ENCODE peak calls at places on chromosome 17, in seven cellular contexts. Q is heart left ventricle, U is stomach, F is GM23248, K is cardiac muscle cell, S is IMR-90, M is adrenal gland. N is an unnamed sample.

GRCh38 chr17:14790518-14790917 is 474.6 kb downstream of the PMP22 start:
- DNase-seq in K (peak; percentile 62), Q (no peak), M (no peak), U (no peak), F (peak; percentile 29), S (peak; percentile 55), N (no peak)

GRCh38 chr17:66542183-66542966 is 240.0 kb downstream of the PRKCA start:
- DNase-seq in S (peak; percentile 53), F (peak; percentile 51), M (no peak), K (peak; percentile 89), U (no peak), Q (no peak), N (peak; percentile 75)

GRCh38 chr17:48737330-48738043 is 8.9 kb upstream of the HOXB13 start:
- DNase-seq in Q (no peak), S (no peak), K (no peak), U (no peak), F (no peak), M (no peak), N (no peak)

GRCh38 chr17:72349508-72350472 is 229.0 kb downstream of the SOX9 start:
- DNase-seq in U (no peak), S (no peak), Q (no peak), F (no peak), M (no peak), K (no peak), N (peak; percentile 44)

GRCh38 chr17:42759982-42760651 is 910 bp upstream of the RAMP2 start:
- DNase-seq in K (no peak), F (no peak), U (no peak), S (no peak), M (no peak), Q (no peak), N (no peak)

GRCh38 chr17:1009411-1010085 is 12.6 kb downstream of the TIMM22 start:
- DNase-seq in M (no peak), Q (peak; percentile 23), F (no peak), U (no peak), S (no peak), K (no peak), N (no peak)

GRCh38 chr17:4142107-4142900 is 526 bp downstream of the ZZEF1 start:
- DNase-seq in K (peak; percentile 44), F (peak; percentile 78), U (peak; percentile 32), Q (peak; percentile 57), S (peak; percentile 17), M (peak; percentile 54), N (no peak)

GRCh38 chr17:81854974-81855774 is 5.2 kb downstream of the P4HB start:
- DNase-seq in Q (no peak), K (no peak), U (peak; percentile 81), F (peak; percentile 71), M (peak; percentile 69), S (no peak), N (peak; percentile 66)

GRCh38 chr17:74123350-74123749 is 80.1 kb upstream of the RPL38 start:
- DNase-seq in K (peak; percentile 4), Q (no peak), U (no peak), M (no peak), F (peak; percentile 54), S (no peak), N (no peak)

GRCh38 chr17:60540460-60540859 is 14.4 kb upstream of the APPBP2 start:
- DNase-seq in S (no peak), Q (no peak), U (no peak), M (no peak), K (no peak), F (no peak), N (no peak)

GRCh38 chr17:82384730-82385429 is 13.3 kb downstream of the UTS2R start:
- DNase-seq in Q (peak; percentile 75), M (peak; percentile 86), U (peak; percentile 85), F (peak; percentile 79), K (no peak), S (peak; percentile 41), N (peak; percentile 69)

GRCh38 chr17:57697891-57698708 is 47.0 kb downstream of the CCDC182 start:
- DNase-seq in U (no peak), K (no peak), Q (no peak), F (no peak), S (no peak), M (no peak), N (no peak)

DNA sequence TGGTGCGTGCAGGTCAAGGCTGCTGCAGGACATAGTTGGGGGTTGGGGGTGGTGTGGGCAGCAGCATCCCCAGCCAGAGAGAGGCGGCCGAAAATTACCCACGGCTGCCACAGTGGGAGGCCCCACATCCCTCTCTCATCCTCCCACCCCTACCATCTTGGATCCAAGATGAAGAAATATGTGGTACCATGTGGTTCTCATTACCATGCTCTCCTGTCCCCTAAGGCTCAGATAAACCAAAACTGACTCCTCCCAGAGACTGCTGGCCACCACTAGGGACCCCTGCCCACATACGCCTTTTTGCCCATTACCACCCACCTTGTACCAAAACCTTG is 120.4 kb downstream of the HIC1 start:
- DNase-seq in F (peak; percentile 32), K (no peak), Q (no peak), M (no peak), S (no peak), U (no peak), N (no peak)
- H3K4me1 ChIP-seq in F (peaks cover 77% of the 10 kb centered on the region), K (peaks cover 74% of the 10 kb centered on the region), Q (peaks cover 99% of the 10 kb centered on the region), M (peaks cover 55% of the 10 kb centered on the region), S (peaks cover 61% of the 10 kb centered on the region), U (peaks cover 90% of the 10 kb centered on the region), N (peaks cover 22% of the 10 kb centered on the region)

DNA sequence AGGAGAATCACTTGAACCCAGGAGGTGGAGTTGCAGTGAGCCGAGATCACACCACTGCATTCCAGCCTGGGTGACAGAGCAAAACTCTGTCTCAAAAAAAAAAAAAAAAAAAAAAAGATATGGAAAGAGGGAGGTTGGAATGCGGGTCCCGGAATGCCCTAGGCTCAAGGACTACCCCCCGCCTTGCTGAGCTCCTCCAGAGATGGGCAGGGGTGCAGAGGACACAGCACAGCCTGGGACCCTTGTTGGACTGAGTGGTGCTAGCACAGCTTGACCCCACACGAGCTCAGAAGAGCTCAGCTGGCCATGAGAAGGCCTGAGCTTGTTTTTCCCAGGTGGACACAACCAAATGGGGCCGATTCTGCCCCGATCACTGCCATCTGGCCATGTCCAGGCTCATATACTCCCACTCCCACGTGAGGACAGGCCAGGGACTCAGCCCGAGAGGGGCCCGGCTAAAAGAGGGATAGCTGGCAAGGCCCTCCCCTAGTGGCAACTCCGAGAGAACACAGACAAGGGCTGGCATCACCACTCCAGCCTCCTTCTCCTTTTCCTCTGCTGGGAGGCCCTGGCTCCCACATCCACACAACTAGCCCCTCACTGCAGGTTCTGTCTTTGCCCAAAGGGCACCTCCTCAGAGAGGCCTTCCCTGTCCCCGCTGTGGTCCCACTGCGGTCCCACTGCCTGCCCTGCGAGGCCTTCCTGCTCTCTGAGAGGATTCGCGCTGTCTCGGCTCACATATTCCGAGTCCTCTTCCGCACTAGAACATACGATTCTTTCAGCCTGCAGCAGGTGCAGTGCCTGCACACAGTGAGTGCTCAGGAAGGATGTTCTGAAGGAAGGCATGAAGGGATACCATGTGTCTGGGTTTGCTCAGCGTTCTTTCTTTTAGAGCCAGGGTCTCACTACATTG is 11.0 kb downstream of the SGCA start:
- DNase-seq in M (no peak), F (peak; percentile 41), Q (peak; percentile 39), S (no peak), K (no peak), U (no peak), N (no peak)
- H3K4me1 ChIP-seq in M (peaks cover 12% of the 10 kb centered on the region), F (peaks cover 55% of the 10 kb centered on the region), Q (peaks cover 44% of the 10 kb centered on the region), S (peaks cover 34% of the 10 kb centered on the region), K (peaks cover 23% of the 10 kb centered on the region), U (peaks cover 38% of the 10 kb centered on the region), N (peaks cover 12% of the 10 kb centered on the region)

GRCh38 chr17:78417531-78417909 is 39.1 kb downstream of the PGS1 start:
- DNase-seq in U (no peak), S (no peak), F (no peak), Q (no peak), M (no peak), K (no peak), N (no peak)
- H3K4me1 ChIP-seq in U (peaks cover 32% of the 10 kb centered on the region), S (peaks cover 22% of the 10 kb centered on the region), F (peaks cover 3% of the 10 kb centered on the region), Q (peaks cover 84% of the 10 kb centered on the region), M (peaks cover 11% of the 10 kb centered on the region), K (peaks cover 56% of the 10 kb centered on the region), N (no peaks in the 10 kb centered on the region)

DNA sequence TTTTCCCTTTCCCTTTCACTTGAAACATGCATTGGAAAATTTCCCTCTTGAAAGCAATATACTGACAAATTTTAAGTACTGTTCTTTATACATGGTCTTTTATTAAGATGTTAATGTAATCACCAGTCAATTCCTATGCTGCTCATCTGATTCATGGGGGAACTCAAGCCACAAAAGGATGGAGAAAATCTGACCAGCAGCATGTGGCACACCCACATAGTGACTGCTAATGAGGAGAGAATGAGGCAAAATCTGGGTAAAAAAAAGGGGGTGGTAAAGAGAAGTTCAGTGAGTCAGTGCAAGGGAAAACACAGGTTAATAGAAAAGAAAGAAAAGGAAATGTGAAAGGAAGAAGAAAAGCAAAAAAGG is 11.3 kb downstream of the RFFL start:
- DNase-seq in F (peak; percentile 64), Q (no peak), K (no peak), U (no peak), M (no peak), S (peak; percentile 77), N (no peak)
- H3K4me1 ChIP-seq in F (peaks cover 23% of the 10 kb centered on the region), Q (peaks cover 26% of the 10 kb centered on the region), K (no peaks in the 10 kb centered on the region), U (peaks cover 45% of the 10 kb centered on the region), M (peaks cover 4% of the 10 kb centered on the region), S (peaks cover 6% of the 10 kb centered on the region), N (peaks cover 5% of the 10 kb centered on the region)

GRCh38 chr17:76685366-76685765 is 25.4 kb downstream of the MXRA7 start:
- DNase-seq in Q (no peak), F (no peak), S (no peak), M (no peak), U (no peak), K (no peak), N (no peak)
- H3K4me1 ChIP-seq in Q (peaks cover 95% of the 10 kb centered on the region), F (peaks cover 46% of the 10 kb centered on the region), S (peaks cover 28% of the 10 kb centered on the region), M (peaks cover 21% of the 10 kb centered on the region), U (peaks cover 94% of the 10 kb centered on the region), K (peaks cover 25% of the 10 kb centered on the region), N (no peaks in the 10 kb centered on the region)

GRCh38 chr17:30074726-30075125 is 41.9 kb upstream of the NSRP1 start:
- DNase-seq in Q (no peak), M (no peak), S (peak; percentile 21), F (no peak), K (no peak), U (no peak), N (peak; percentile 49)

GRCh38 chr17:30068465-30068864 is 48.2 kb upstream of the NSRP1 start:
- DNase-seq in F (no peak), Q (no peak), S (no peak), K (no peak), U (no peak), M (no peak), N (no peak)

DNA sequence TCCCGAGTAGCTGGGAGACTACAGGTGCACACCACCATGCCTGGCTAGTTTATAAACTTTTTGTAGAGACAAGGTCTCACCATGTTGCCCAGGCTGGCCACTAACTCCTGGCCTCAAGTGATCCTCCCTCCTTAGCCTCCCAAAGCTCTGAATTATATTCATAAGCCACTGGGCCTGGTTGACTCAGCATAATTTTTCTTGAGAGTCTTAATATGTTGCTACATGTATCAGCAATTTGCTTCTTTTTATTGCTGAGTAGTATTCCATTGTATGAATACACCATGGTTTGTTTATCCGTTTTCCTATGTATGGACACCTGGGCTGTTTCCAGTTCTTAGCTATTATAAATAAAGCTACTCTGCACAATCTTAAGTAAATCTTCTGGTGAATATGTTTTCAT is 42.4 kb upstream of the NSRP1 start:
- DNase-seq in M (no peak), S (no peak), Q (no peak), U (no peak), F (no peak), K (no peak), N (no peak)
- H3K4me1 ChIP-seq in M (no peaks in the 10 kb centered on the region), S (no peaks in the 10 kb centered on the region), Q (no peaks in the 10 kb centered on the region), U (no peaks in the 10 kb centered on the region), F (no peaks in the 10 kb centered on the region), K (no peaks in the 10 kb centered on the region), N (no peaks in the 10 kb centered on the region)

GRCh38 chr17:30341703-30342102 is 7.8 kb upstream of the TMIGD1 start:
- DNase-seq in F (no peak), U (no peak), S (no peak), Q (no peak), K (no peak), M (no peak), N (no peak)
- H3K4me1 ChIP-seq in F (peaks cover 15% of the 10 kb centered on the region), U (peaks cover 51% of the 10 kb centered on the region), S (peaks cover 19% of the 10 kb centered on the region), Q (peaks cover 32% of the 10 kb centered on the region), K (peaks cover 17% of the 10 kb centered on the region), M (no peaks in the 10 kb centered on the region), N (peaks cover 13% of the 10 kb centered on the region)